ENCODE peak calls at places on chromosomes 16 and 17, in four cellular contexts. W is dorsolateral prefrontal cortex, Q is stomach, P is keratinocyte. Z is an unnamed sample.

GRCh38 chr17:14004927-14005630 is 64.2 kb upstream of the COX10 start:
- DNase-seq in P (peak), W (no peak), Q (no peak), Z (no peak)

GRCh38 chr16:70254095-70254964 is 2.6 kb upstream of the EXOSC6 start:
- DNase-seq in Q (no peak), P (no peak), W (no peak), Z (no peak)

GRCh38 chr16:25299792-25300590 is 42.3 kb upstream of the ZKSCAN2 start:
- DNase-seq in P (no peak), W (no peak), Q (no peak), Z (no peak)

GRCh38 chr16:30005341-30006094 is 5.3 kb downstream of the DOC2A start:
- DNase-seq in P (no peak), Q (peak), W (no peak), Z (peak)

GRCh38 chr16:50238868-50239301 is 27.5 kb upstream of the ADCY7 start:
- DNase-seq in P (no peak), Q (no peak), W (no peak), Z (no peak)

GRCh38 chr16:78598186-78598585 is 498.7 kb downstream of the WWOX start:
- DNase-seq in P (no peak), W (no peak), Q (no peak), Z (no peak)

GRCh38 chr17:73841431-73842060 is 197.3 kb upstream of the SDK2 start:
- DNase-seq in Q (no peak), W (no peak), P (no peak), Z (no peak)

GRCh38 chr16:55640714-55641327 is 15.0 kb upstream of the SLC6A2 start:
- DNase-seq in W (no peak), P (no peak), Q (no peak), Z (no peak)

GRCh38 chr17:49869038-49869374 is 21.1 kb upstream of the TAC4 start:
- DNase-seq in P (no peak), W (no peak), Q (no peak), Z (no peak)

GRCh38 chr16:68756250-68757051 is 19.4 kb downstream of the CDH1 start:
- DNase-seq in W (no peak), Q (peak), P (peak), Z (peak)

GRCh38 chr17:65627892-65628622 is 66.6 kb upstream of the AXIN2 start:
- DNase-seq in W (peak), P (no peak), Q (peak), Z (no peak)

GRCh38 chr16:2035431-2036199 is 8.9 kb downstream of the NHERF2 start:
- DNase-seq in P (no peak), Q (peak), W (no peak), Z (no peak)

GRCh38 chr17:50363217-50364060 is 9.5 kb downstream of the MRPL27 start:
- DNase-seq in W (no peak), P (no peak), Q (no peak), Z (no peak)

GRCh38 chr16:87691686-87692079 is 74.1 kb downstream of the KLHDC4 start:
- DNase-seq in W (no peak), Q (no peak), P (no peak), Z (no peak)

GRCh38 chr16:73506568-73507056 is 458.7 kb upstream of the ZFHX3 start:
- DNase-seq in W (no peak), P (no peak), Q (no peak), Z (no peak)

GRCh38 chr17:65530985-65531507 is 30.4 kb downstream of the AXIN2 start:
- DNase-seq in P (no peak), Q (no peak), W (no peak), Z (no peak)

GRCh38 chr16:88633684-88634140 is 4.7 kb upstream of the IL17C start:
- DNase-seq in Q (peak), W (no peak), P (no peak), Z (peak)

GRCh38 chr16:27529962-27530361 is 19.8 kb downstream of the GTF3C1 start:
- DNase-seq in W (peak), Q (no peak), P (no peak), Z (no peak)

GRCh38 chr17:21078056-21078825 is 35.4 kb upstream of the USP22 start:
- DNase-seq in Q (no peak), W (no peak), P (no peak), Z (no peak)

GRCh38 chr17:28372203-28372944 is 880 bp downstream of the SARM1 start:
- DNase-seq in Q (no peak), P (no peak), W (no peak), Z (peak)

GRCh38 chr16:13264749-13265552 is 363.6 kb downstream of the SHISA9 start:
- DNase-seq in Q (no peak), W (no peak), P (no peak), Z (no peak)

GRCh38 chr17:57552114-57552601 is 192.9 kb downstream of the CCDC182 start:
- DNase-seq in P (no peak), W (no peak), Q (no peak), Z (peak)

GRCh38 chr16:53600076-53600475 is 97.1 kb upstream of the AKTIP start:
- DNase-seq in Q (no peak), W (no peak), P (no peak), Z (no peak)

GRCh38 chr17:40319651-40320550 is 10.9 kb downstream of the RARA start:
- DNase-seq in Q (peak), W (peak), P (no peak), Z (no peak)

GRCh38 chr16:72926671-72927070 is 121.3 kb downstream of the ZFHX3 start:
- DNase-seq in Q (no peak), P (no peak), W (no peak), Z (no peak)

GRCh38 chr16:68417711-68418301 is 30.5 kb downstream of the SMPD3 start:
- DNase-seq in W (no peak), Q (peak), P (no peak), Z (peak)

GRCh38 chr17:1559047-1559742 is 3.4 kb downstream of the PITPNA start:
- DNase-seq in P (no peak), W (no peak), Q (no peak), Z (no peak)

GRCh38 chr16:56985288-56985961 is 3.9 kb upstream of the NLRC5 start:
- DNase-seq in P (no peak), W (no peak), Q (peak), Z (no peak)

GRCh38 chr16:3951861-3952332 is 71.4 kb upstream of the CREBBP start:
- DNase-seq in W (no peak), P (no peak), Q (no peak), Z (no peak)

GRCh38 chr16:11603331-11603750 is 16.6 kb upstream of the LITAF start:
- DNase-seq in Q (no peak), P (no peak), W (no peak), Z (no peak)

GRCh38 chr16:7161886-7162285 is 170.8 kb upstream of the RBFOX1 start:
- DNase-seq in W (no peak), P (no peak), Q (no peak), Z (no peak)

GRCh38 chr16:2497116-2497630 is 16.6 kb upstream of the ATP6V0C start:
- DNase-seq in Q (no peak), P (no peak), W (no peak), Z (no peak)

GRCh38 chr16:88309905-88310259 is 72.9 kb upstream of the ZNF469 start:
- DNase-seq in W (no peak), P (no peak), Q (no peak), Z (no peak)

GRCh38 chr17:45147581-45148182 is 593 bp upstream of the HEXIM1 start:
- DNase-seq in Q (peak), W (peak), P (no peak), Z (peak)

GRCh38 chr17:45384800-45385262 is 47.8 kb downstream of the ARHGAP27 start:
- DNase-seq in W (no peak), P (no peak), Q (no peak), Z (no peak)

GRCh38 chr16:87956169-87956770 is 5.0 kb downstream of the BANP start:
- DNase-seq in Q (no peak), P (no peak), W (no peak), Z (peak)

GRCh38 chr17:40218740-40219072 is 398 bp upstream of the WIPF2 start:
- DNase-seq in W (peak), P (no peak), Q (peak), Z (peak)

DNA sequence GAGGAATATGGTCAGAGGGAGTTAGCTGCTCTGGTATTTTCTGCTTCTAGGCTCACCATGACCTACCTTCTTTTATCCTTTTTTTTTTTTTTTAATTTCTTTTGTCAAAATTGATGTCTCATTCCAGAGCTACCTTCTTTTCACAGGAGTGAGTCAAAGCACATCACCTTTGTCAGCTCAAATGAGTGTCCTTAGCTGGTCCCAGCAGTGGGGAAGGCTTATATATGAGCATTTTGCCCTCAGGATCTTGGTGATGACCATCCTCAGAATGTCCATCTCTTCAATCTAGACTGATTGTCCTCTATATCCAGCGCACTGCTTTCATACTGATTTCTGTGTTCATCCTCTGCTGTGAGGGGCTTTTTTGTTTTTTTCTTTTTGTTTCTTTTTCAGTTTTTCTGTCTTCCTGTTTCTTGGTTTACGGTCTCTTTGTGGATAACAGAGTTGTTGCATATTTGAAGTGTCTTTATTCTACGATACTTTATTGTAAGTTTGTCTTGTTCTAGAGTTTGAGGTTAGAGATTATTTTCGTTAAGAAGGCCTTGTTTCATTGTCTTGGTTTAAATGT is 24.9 kb downstream of the CBFB start:
- DNase-seq in Q (no peak), W (no peak), P (no peak), Z (no peak)
- H3K4me3 ChIP-seq in Q (no peak), W (no peak), P (no peak), Z (no peak)

GRCh38 chr16:15576960-15577958 is 65.7 kb downstream of the MARF1 start:
- DNase-seq in W (no peak), Q (peak), P (no peak), Z (no peak)

GRCh38 chr16:15574614-15574948 is 68.4 kb downstream of the MARF1 start:
- DNase-seq in Q (no peak), W (no peak), P (no peak), Z (no peak)

GRCh38 chr16:15581127-15581815 is 61.7 kb downstream of the MARF1 start:
- DNase-seq in Q (no peak), P (no peak), W (no peak), Z (no peak)

GRCh38 chr16:15575293-15576049 is 67.5 kb downstream of the MARF1 start:
- DNase-seq in P (no peak), W (no peak), Q (no peak), Z (no peak)

GRCh38 chr16:15578824-15579223 is 64.1 kb downstream of the MARF1 start:
- DNase-seq in W (no peak), Q (no peak), P (no peak), Z (no peak)
- TF ChIP-seq CTCF in W (no peak), Q (no peak), P (no peak), Z (no peak)

GRCh38 chr17:75031972-75032895 is 14.5 kb downstream of the ATP5PD start:
- DNase-seq in Q (peak), P (no peak), W (peak), Z (no peak)
- H3K4me3 ChIP-seq in Q (peak), P (peak), W (peak), Z (peak)

DNA sequence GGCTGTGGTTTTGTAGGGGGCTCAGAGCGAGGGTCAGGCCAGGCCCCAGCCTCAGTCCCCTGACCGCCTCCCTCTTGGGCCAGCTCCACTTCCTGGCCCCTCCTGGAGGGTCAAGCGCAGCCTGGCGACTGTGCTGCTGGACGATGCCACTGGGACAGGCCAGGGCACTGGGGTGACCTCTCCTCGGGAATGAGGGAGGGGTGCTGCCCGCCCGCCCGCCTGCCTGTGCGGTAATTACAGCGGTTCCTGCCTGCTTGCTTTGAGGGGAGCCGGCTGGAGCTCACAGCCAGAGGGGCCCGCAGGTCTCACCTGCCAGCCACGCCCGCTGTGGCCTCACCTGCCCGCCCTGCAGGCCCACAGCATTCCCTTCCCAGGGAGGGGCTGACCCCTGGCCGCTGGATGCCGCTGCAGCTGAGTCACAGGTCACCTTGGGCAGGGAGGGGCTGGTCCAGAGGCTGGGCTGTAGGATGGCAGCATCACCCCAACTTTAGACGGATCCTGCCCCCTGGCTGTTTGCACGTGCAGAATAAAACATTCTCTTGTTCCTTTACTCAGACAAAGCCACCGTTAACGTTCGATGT is 76.7 kb upstream of the CBX4 start:
- DNase-seq in W (no peak), Q (peak), P (peak), Z (peak)
- TF ChIP-seq CTCF in W (peak), Q (no peak), P (peak), Z (peak)

GRCh38 chr17:68178831-68179230 is 69.0 kb upstream of the AMZ2 start:
- DNase-seq in W (no peak), P (no peak), Q (no peak), Z (no peak)

GRCh38 chr17:68182940-68183551 is 64.8 kb upstream of the AMZ2 start:
- DNase-seq in P (peak), Q (no peak), W (no peak), Z (peak)

GRCh38 chr17:68184141-68184571 is 63.7 kb upstream of the AMZ2 start:
- DNase-seq in P (no peak), W (no peak), Q (no peak), Z (no peak)

GRCh38 chr17:68184816-68185436 is 62.9 kb upstream of the AMZ2 start:
- DNase-seq in W (no peak), Q (no peak), P (no peak), Z (peak)

DNA sequence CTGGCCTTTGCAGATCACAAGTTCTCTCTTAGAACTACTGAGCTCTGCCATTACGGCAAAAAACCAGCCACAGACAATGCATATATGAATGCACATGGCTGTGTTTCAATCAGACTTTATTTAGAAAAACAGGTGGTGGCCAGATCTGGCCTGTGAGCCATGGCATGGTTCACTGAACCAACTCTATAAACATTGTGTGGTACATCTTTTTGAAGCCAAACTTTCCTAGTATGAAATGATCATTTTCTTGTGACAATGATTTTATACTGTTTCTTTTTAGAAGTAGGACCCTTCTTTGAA is 65.9 kb upstream of the AMZ2 start:
- DNase-seq in Q (no peak), P (no peak), W (no peak), Z (peak)
- H3K4me3 ChIP-seq in Q (no peak), P (no peak), W (no peak), Z (peak)

Z was measured in GM12865.